ENCODE peak calls at places on chromosomes 12 and 14, in eight cellular contexts. A is SW 1271, J is tibial artery, E is NCI-H1105 treated with DMSO at 0.1 percent for 48 hours, Z is HS-5, Q is H4, H is type B pancreatic cell, U is activated T-helper 1 cell treated with Interleukin-2 at 50 U/mL for 16 hours. X is an unnamed sample.

GRCh38 chr14:75402867-75403413 is 24.9 kb upstream of the JDP2 start:
- DNase-seq in A (no peak), J (no peak), E (no peak), Z (no peak), Q (no peak), H (no peak), U (no peak), X (no peak)

GRCh38 chr12:13074396-13075113 is 28.9 kb downstream of the GSG1 start:
- DNase-seq in A (no peak), J (no peak), E (no peak), Z (no peak), Q (no peak), H (no peak), U (no peak), X (no peak)

GRCh38 chr14:67599698-67600561 is at the start of gene PIGH:
- DNase-seq in A (peak), J (peak), E (peak), Z (no peak), Q (peak), H (peak), U (peak), X (peak)

GRCh38 chr14:77455966-77456640 is 1.3 kb downstream of the VIPAS39 start:
- DNase-seq in A (no peak), J (no peak), E (no peak), Z (no peak), Q (no peak), H (no peak), U (no peak), X (no peak)

GRCh38 chr12:67483871-67484554 is 164.5 kb upstream of the DYRK2 start:
- DNase-seq in A (no peak), J (no peak), E (no peak), Z (no peak), Q (no peak), H (no peak), U (no peak), X (no peak)

GRCh38 chr14:34461334-34462131 is 507 bp downstream of the SPTSSA start:
- DNase-seq in A (peak), J (peak), E (peak), Z (peak), Q (peak), H (no peak), U (no peak), X (peak)

GRCh38 chr12:80805106-80805505 is 88.4 kb downstream of the MYF5 start:
- DNase-seq in A (no peak), J (no peak), E (no peak), Z (peak), Q (no peak), H (no peak), U (no peak), X (no peak)

GRCh38 chr12:130920711-130921381 is 32.9 kb upstream of the ADGRD1 start:
- DNase-seq in A (no peak), J (peak), E (no peak), Z (peak), Q (peak), H (no peak), U (no peak), X (peak)

GRCh38 chr12:121115530-121115929 is 17.1 kb upstream of the P2RX7 start:
- DNase-seq in A (no peak), J (no peak), E (no peak), Z (no peak), Q (no peak), H (no peak), U (no peak), X (no peak)

GRCh38 chr14:100108840-100109593 is 43.8 kb downstream of the EVL start:
- DNase-seq in A (no peak), J (peak), E (no peak), Z (no peak), Q (no peak), H (no peak), U (no peak), X (no peak)

GRCh38 chr12:124673881-124674617 is 106.6 kb upstream of the NCOR2 start:
- DNase-seq in A (no peak), J (no peak), E (no peak), Z (no peak), Q (no peak), H (no peak), U (no peak), X (peak)

GRCh38 chr12:105825141-105825540 is 313.6 kb downstream of the NUAK1 start:
- DNase-seq in A (no peak), J (no peak), E (no peak), Z (no peak), Q (no peak), H (no peak), U (no peak), X (no peak)

GRCh38 chr12:107396991-107397390 is 288.6 kb upstream of the PWP1 start:
- DNase-seq in A (no peak), J (no peak), E (no peak), Z (no peak), Q (no peak), H (no peak), U (no peak), X (no peak)

GRCh38 chr14:76742961-76743360 is 18.3 kb upstream of the VASH1 start:
- DNase-seq in A (no peak), J (no peak), E (no peak), Z (no peak), Q (no peak), H (no peak), U (no peak), X (no peak)

GRCh38 chr12:14510574-14510973 is 57.1 kb downstream of the PLBD1 start:
- DNase-seq in A (no peak), J (no peak), E (no peak), Z (no peak), Q (no peak), H (no peak), U (no peak), X (no peak)

GRCh38 chr12:76192416-76192815 is 107.9 kb upstream of the NAP1L1 start:
- DNase-seq in A (no peak), J (no peak), E (no peak), Z (no peak), Q (no peak), H (no peak), U (no peak), X (no peak)

GRCh38 chr14:65156568-65157366 is 54.5 kb upstream of the MAX start:
- DNase-seq in A (no peak), J (peak), E (no peak), Z (peak), Q (peak), H (no peak), U (no peak), X (peak)

GRCh38 chr14:83988274-83988673 is 1541.7 kb upstream of the FLRT2 start:
- DNase-seq in A (no peak), J (no peak), E (no peak), Z (no peak), Q (no peak), H (no peak), U (no peak), X (no peak)

GRCh38 chr14:92412912-92413311 is 89.9 kb downstream of the SLC24A4 start:
- DNase-seq in A (no peak), J (no peak), E (no peak), Z (no peak), Q (no peak), H (no peak), U (no peak), X (no peak)

GRCh38 chr12:132143328-132144071 is 619 bp downstream of the DDX51 start:
- DNase-seq in A (no peak), J (no peak), E (no peak), Z (no peak), Q (no peak), H (peak), U (no peak), X (peak)

GRCh38 chr12:3496964-3497363 is 6.0 kb downstream of the PRMT8 start:
- DNase-seq in A (peak), J (no peak), E (peak), Z (no peak), Q (no peak), H (no peak), U (no peak), X (no peak)

GRCh38 chr14:98433436-98433835 is 838.6 kb downstream of the BCL11B start:
- DNase-seq in A (no peak), J (no peak), E (no peak), Z (no peak), Q (no peak), H (no peak), U (no peak), X (no peak)

GRCh38 chr12:123139926-123140674 is 10.8 kb downstream of the PITPNM2 start:
- DNase-seq in A (peak), J (no peak), E (no peak), Z (no peak), Q (peak), H (no peak), U (no peak), X (no peak)

GRCh38 chr12:77993658-77994057 is 163.0 kb downstream of the NAV3 start:
- DNase-seq in A (no peak), J (no peak), E (no peak), Z (no peak), Q (no peak), H (no peak), U (no peak), X (no peak)

GRCh38 chr12:1384910-1385309 is 209.5 kb downstream of the FBXL14 start:
- DNase-seq in A (no peak), J (no peak), E (no peak), Z (no peak), Q (no peak), H (no peak), U (no peak), X (no peak)

GRCh38 chr12:52156757-52157565 is 34.9 kb downstream of the KRT80 start:
- DNase-seq in A (peak), J (peak), E (peak), Z (no peak), Q (peak), H (peak), U (peak), X (peak)

GRCh38 chr14:21840765-21841164 is 167.1 kb upstream of the OR4E1 start:
- DNase-seq in A (peak), J (no peak), E (no peak), Z (no peak), Q (peak), H (no peak), U (no peak), X (no peak)

GRCh38 chr12:27554421-27555186 is 30.6 kb downstream of the PPFIBP1 start:
- DNase-seq in A (no peak), J (peak), E (no peak), Z (no peak), Q (no peak), H (no peak), U (no peak), X (peak)

GRCh38 chr12:42190376-42190775 is 45.7 kb upstream of the GXYLT1 start:
- DNase-seq in A (no peak), J (no peak), E (no peak), Z (no peak), Q (no peak), H (no peak), U (no peak), X (no peak)

GRCh38 chr12:125096894-125097293 is 31.7 kb downstream of the AACS start:
- DNase-seq in A (no peak), J (no peak), E (no peak), Z (no peak), Q (no peak), H (no peak), U (no peak), X (no peak)

GRCh38 chr12:89323568-89324218 is 28.6 kb downstream of the DUSP6 start:
- DNase-seq in A (no peak), J (no peak), E (no peak), Z (no peak), Q (no peak), H (no peak), U (no peak), X (no peak)

GRCh38 chr14:92511472-92512247 is 1.9 kb upstream of the RIN3 start:
- DNase-seq in A (peak), J (no peak), E (no peak), Z (peak), Q (peak), H (no peak), U (no peak), X (no peak)

GRCh38 chr14:23326491-23327332 is 5.5 kb downstream of the PABPN1 start:
- DNase-seq in A (no peak), J (no peak), E (no peak), Z (no peak), Q (no peak), H (peak), U (no peak), X (no peak)

GRCh38 chr12:126247936-126248335 is 1182.7 kb downstream of the AACS start:
- DNase-seq in A (no peak), J (no peak), E (no peak), Z (no peak), Q (no peak), H (no peak), U (no peak), X (no peak)

GRCh38 chr12:13950502-13950901 is 30.9 kb downstream of the GRIN2B start:
- DNase-seq in A (no peak), J (no peak), E (no peak), Z (peak), Q (no peak), H (no peak), U (no peak), X (no peak)

GRCh38 chr14:61891251-61891650 is 129.0 kb downstream of the SNAPC1 start:
- DNase-seq in A (no peak), J (no peak), E (no peak), Z (no peak), Q (peak), H (no peak), U (no peak), X (no peak)

GRCh38 chr14:34554540-34555250 is 15.2 kb upstream of the EAPP start:
- DNase-seq in A (no peak), J (peak), E (no peak), Z (no peak), Q (no peak), H (no peak), U (no peak), X (no peak)